ENCODE peak calls at places on chromosomes 1 and 21, in five cellular contexts. W, M, K, D and C are unnamed samples.
A peak's percentile ranks its signal among the peaks of the same experiment; 100 is the strongest.

GRCh38 chr1:107963601-107964396 is 1.2 kb downstream of the VAV3 start:
- DNase-seq in D (peak; percentile 54), M (no peak), K (peak; percentile 25), W (no peak), C (no peak)

GRCh38 chr1:16082283-16083038 is 9.0 kb upstream of the FAM131C start:
- DNase-seq in K (peak; percentile 53), D (peak; percentile 82), W (no peak), M (peak; percentile 60), C (peak; percentile 34)

GRCh38 chr1:161985301-161985825 is 38.3 kb downstream of the OLFML2B start:
- DNase-seq in M (no peak), K (no peak), W (peak; percentile 52), D (peak; percentile 27), C (no peak)

GRCh38 chr1:224922404-224923164 is 6.9 kb upstream of the DNAH14 start:
- DNase-seq in K (no peak), M (peak; percentile 59), D (peak; percentile 53), W (no peak), C (no peak)

GRCh38 chr1:7384121-7384520 is 387.0 kb upstream of the VAMP3 start:
- DNase-seq in D (no peak), K (no peak), W (peak; percentile 27), M (no peak), C (no peak)

GRCh38 chr1:53968125-53968513 is 22.0 kb downstream of the LRRC42 start:
- DNase-seq in K (no peak), M (peak; percentile 14), W (no peak), D (peak; percentile 29), C (no peak)

GRCh38 chr1:232868793-232869491 is 63.7 kb downstream of the MAP10 start:
- DNase-seq in M (peak; percentile 40), K (no peak), W (peak; percentile 67), D (peak; percentile 85), C (no peak)

GRCh38 chr1:116424863-116425262 is 51.8 kb downstream of the ATP1A1 start:
- DNase-seq in D (no peak), M (no peak), W (no peak), K (no peak), C (no peak)

GRCh38 chr1:38598118-38598517 is 261.5 kb downstream of the RRAGC start:
- DNase-seq in D (peak; percentile 2), K (no peak), W (no peak), M (no peak), C (no peak)

GRCh38 chr21:34826818-34827217 is 158.0 kb downstream of the CLIC6 start:
- DNase-seq in W (no peak), D (no peak), M (no peak), K (no peak), C (no peak)

GRCh38 chr1:155940531-155940992 is 876 bp upstream of the RXFP4 start:
- DNase-seq in D (peak; percentile 88), W (peak; percentile 73), K (no peak), M (peak; percentile 17), C (no peak)

GRCh38 chr1:165424454-165425283 is 20.3 kb downstream of the RXRG start:
- DNase-seq in W (no peak), K (no peak), D (no peak), M (no peak), C (no peak)

GRCh38 chr1:220786337-220787068 is at the start of gene MTARC1:
- DNase-seq in W (peak; percentile 83), K (no peak), M (peak; percentile 74), D (peak; percentile 66), C (peak; percentile 70)

GRCh38 chr1:12143631-12144155 is 23.1 kb upstream of the TNFRSF1B start:
- DNase-seq in K (no peak), D (peak; percentile 98), M (no peak), W (peak; percentile 90), C (no peak)

GRCh38 chr21:38297871-38298270 is 41.1 kb downstream of the KCNJ15 start:
- DNase-seq in M (no peak), K (no peak), D (no peak), W (no peak), C (no peak)

GRCh38 chr1:198167436-198167934 is 10.7 kb downstream of the NEK7 start:
- DNase-seq in M (no peak), D (peak; percentile 45), K (no peak), W (no peak), C (no peak)

GRCh38 chr1:40020447-40021085 is 20.0 kb upstream of the CAP1 start:
- DNase-seq in W (no peak), D (no peak), K (no peak), M (no peak), C (no peak)

GRCh38 chr1:160058087-160058486 is 11.9 kb downstream of the KCNJ10 start:
- DNase-seq in W (no peak), M (no peak), D (peak; percentile 22), K (no peak), C (no peak)

GRCh38 chr1:43979528-43980254 is 681 bp downstream of the B4GALT2 start:
- DNase-seq in W (peak; percentile 74), D (peak; percentile 83), M (peak; percentile 16), K (no peak), C (no peak)

GRCh38 chr1:200306954-200307754 is 102.7 kb downstream of the ZNF281 start:
- DNase-seq in D (peak; percentile 71), W (no peak), M (peak; percentile 42), K (peak; percentile 6), C (peak; percentile 2)

GRCh38 chr1:36703526-36704208 is 221.0 kb upstream of the CSF3R start:
- DNase-seq in W (peak; percentile 72), D (peak; percentile 76), K (peak; percentile 28), M (peak; percentile 91), C (peak; percentile 73)

GRCh38 chr1:146021046-146021445 is 489 bp downstream of the HJV start:
- DNase-seq in W (no peak), M (no peak), D (no peak), K (no peak), C (no peak)

GRCh38 chr1:108817811-108818210 is 39.1 kb downstream of the AKNAD1 start:
- DNase-seq in M (no peak), W (no peak), K (no peak), D (no peak), C (no peak)

GRCh38 chr1:68848017-68848416 is 351.1 kb upstream of the DEPDC1 start:
- DNase-seq in M (no peak), K (no peak), D (no peak), W (no peak), C (no peak)

GRCh38 chr1:51945591-51945990 is 44.9 kb downstream of the RAB3B start:
- DNase-seq in W (no peak), D (peak; percentile 65), K (no peak), M (no peak), C (no peak)